ENCODE peak calls at places on chromosomes 3 and 15, in four cellular contexts. One of them, this sample, is unnamed. For H3K27me3 and H3K9me3, the result is how much of the 10 kb centered on the place peaks cover.

GRCh38 chr3:100335137-100335833 is 728 bp downstream of the NIT2 start:
- DNase-seq in heart right ventricle: no peak
- DNase-seq in upper lobe of left lung: no peak
- DNase-seq in esophagus squamous epithelium: no peak
- DNase-seq in this sample: no peak

GRCh38 chr3:86562095-86562494 is 428.9 kb downstream of the VGLL3 start:
- DNase-seq in esophagus squamous epithelium: no peak
- DNase-seq in heart right ventricle: no peak
- DNase-seq in upper lobe of left lung: no peak
- DNase-seq in this sample: no peak

GRCh38 chr15:71708052-71708432 is 102.3 kb upstream of the NR2E3 start:
- DNase-seq in heart right ventricle: no peak
- DNase-seq in esophagus squamous epithelium: no peak
- DNase-seq in upper lobe of left lung: no peak
- DNase-seq in this sample: no peak

GRCh38 chr15:42796955-42797779 is 60.2 kb upstream of the CDAN1 start:
- DNase-seq in esophagus squamous epithelium: no peak
- DNase-seq in heart right ventricle: no peak
- DNase-seq in upper lobe of left lung: no peak
- DNase-seq in this sample: no peak

GRCh38 chr3:111803123-111803593 is 55.9 kb upstream of the PHLDB2 start:
- DNase-seq in esophagus squamous epithelium: no peak
- DNase-seq in heart right ventricle: peak
- DNase-seq in upper lobe of left lung: no peak
- DNase-seq in this sample: no peak

GRCh38 chr15:88646951-88647350 is 8.1 kb downstream of the ISG20 start:
- DNase-seq in heart right ventricle: no peak
- DNase-seq in esophagus squamous epithelium: no peak
- DNase-seq in upper lobe of left lung: no peak
- DNase-seq in this sample: no peak

GRCh38 chr15:62488383-62488782 is 323.3 kb upstream of the C2CD4B start:
- DNase-seq in upper lobe of left lung: no peak
- DNase-seq in heart right ventricle: no peak
- DNase-seq in esophagus squamous epithelium: no peak
- DNase-seq in this sample: no peak

GRCh38 chr3:125434582-125435011 is 59.5 kb upstream of the ZNF148 start:
- DNase-seq in esophagus squamous epithelium: no peak
- DNase-seq in heart right ventricle: no peak
- DNase-seq in upper lobe of left lung: no peak
- DNase-seq in this sample: no peak

GRCh38 chr15:31212286-31212685 is 110.8 kb upstream of the TRPM1 start:
- DNase-seq in heart right ventricle: no peak
- DNase-seq in esophagus squamous epithelium: no peak
- DNase-seq in upper lobe of left lung: no peak
- DNase-seq in this sample: no peak

GRCh38 chr3:80014576-80014975 is 246.8 kb upstream of the ROBO1 start:
- DNase-seq in upper lobe of left lung: no peak
- DNase-seq in heart right ventricle: no peak
- DNase-seq in esophagus squamous epithelium: no peak
- DNase-seq in this sample: no peak

GRCh38 chr3:138066383-138066782 is 49.0 kb downstream of the DZIP1L start:
- DNase-seq in esophagus squamous epithelium: no peak
- DNase-seq in upper lobe of left lung: no peak
- DNase-seq in heart right ventricle: no peak
- DNase-seq in this sample: no peak

GRCh38 chr15:75362642-75363249 is 5.7 kb downstream of the MAN2C1 start:
- DNase-seq in upper lobe of left lung: no peak
- DNase-seq in heart right ventricle: no peak
- DNase-seq in esophagus squamous epithelium: no peak
- DNase-seq in this sample: no peak

GRCh38 chr3:24394754-24395153 is 99.9 kb downstream of the THRB start:
- DNase-seq in esophagus squamous epithelium: no peak
- DNase-seq in upper lobe of left lung: no peak
- DNase-seq in heart right ventricle: no peak
- DNase-seq in this sample: no peak

GRCh38 chr15:99604865-99605264 is 39.1 kb downstream of the MEF2A start:
- DNase-seq in upper lobe of left lung: no peak
- DNase-seq in heart right ventricle: no peak
- DNase-seq in esophagus squamous epithelium: no peak
- DNase-seq in this sample: no peak

GRCh38 chr3:106025151-106025722 is 156.4 kb upstream of the CBLB start:
- DNase-seq in heart right ventricle: peak
- DNase-seq in upper lobe of left lung: no peak
- DNase-seq in esophagus squamous epithelium: no peak
- DNase-seq in this sample: no peak

GRCh38 chr3:11522398-11522715 is 121.4 kb downstream of the VGLL4 start:
- DNase-seq in heart right ventricle: no peak
- DNase-seq in upper lobe of left lung: no peak
- DNase-seq in esophagus squamous epithelium: no peak
- DNase-seq in this sample: no peak

GRCh38 chr15:79640206-79640605 is 208.1 kb downstream of the MINAR1 start:
- DNase-seq in upper lobe of left lung: no peak
- DNase-seq in esophagus squamous epithelium: no peak
- DNase-seq in heart right ventricle: peak
- DNase-seq in this sample: no peak

GRCh38 chr3:112042842-112043280 is 8.3 kb downstream of the TMPRSS7 start:
- DNase-seq in heart right ventricle: no peak
- DNase-seq in esophagus squamous epithelium: no peak
- DNase-seq in upper lobe of left lung: no peak
- DNase-seq in this sample: no peak

GRCh38 chr3:156535162-156535627 is 19.7 kb downstream of the SSR3 start:
- DNase-seq in heart right ventricle: peak
- DNase-seq in upper lobe of left lung: no peak
- DNase-seq in esophagus squamous epithelium: no peak
- DNase-seq in this sample: no peak

GRCh38 chr3:33491697-33492096 is 51.5 kb upstream of the UBP1 start:
- DNase-seq in esophagus squamous epithelium: no peak
- DNase-seq in heart right ventricle: no peak
- DNase-seq in upper lobe of left lung: no peak
- DNase-seq in this sample: no peak

GRCh38 chr3:81068546-81068945 is 692.9 kb downstream of the GBE1 start:
- DNase-seq in upper lobe of left lung: no peak
- DNase-seq in heart right ventricle: no peak
- DNase-seq in esophagus squamous epithelium: no peak
- DNase-seq in this sample: no peak

GRCh38 chr3:150912501-150912900 is 7.3 kb upstream of the MINDY4B start:
- DNase-seq in upper lobe of left lung: no peak
- DNase-seq in esophagus squamous epithelium: no peak
- DNase-seq in heart right ventricle: no peak
- DNase-seq in this sample: no peak

GRCh38 chr3:145849115-145849514 is 311.9 kb downstream of the PLOD2 start:
- DNase-seq in upper lobe of left lung: no peak
- DNase-seq in heart right ventricle: no peak
- DNase-seq in esophagus squamous epithelium: no peak
- DNase-seq in this sample: no peak

GRCh38 chr3:128458746-128459450 is 7.8 kb downstream of the DNAJB8 start:
- DNase-seq in heart right ventricle: no peak
- DNase-seq in upper lobe of left lung: no peak
- DNase-seq in esophagus squamous epithelium: no peak
- DNase-seq in this sample: no peak

GRCh38 chr3:161913786-161914389 is 417.3 kb downstream of the OTOL1 start:
- DNase-seq in upper lobe of left lung: no peak
- DNase-seq in esophagus squamous epithelium: no peak
- DNase-seq in heart right ventricle: no peak
- DNase-seq in this sample: no peak

GRCh38 chr15:63832620-63833245 is 1.0 kb downstream of the HERC1 start:
- DNase-seq in upper lobe of left lung: no peak
- DNase-seq in esophagus squamous epithelium: no peak
- DNase-seq in heart right ventricle: no peak
- DNase-seq in this sample: no peak

GRCh38 chr3:146502887-146503458 is 33.6 kb upstream of the PLSCR2 start:
- DNase-seq in upper lobe of left lung: no peak
- DNase-seq in heart right ventricle: no peak
- DNase-seq in esophagus squamous epithelium: no peak
- DNase-seq in this sample: no peak

GRCh38 chr3:69959581-69959980 is 40.0 kb upstream of the SAMMSON start:
- DNase-seq in heart right ventricle: no peak
- DNase-seq in esophagus squamous epithelium: no peak
- DNase-seq in upper lobe of left lung: no peak
- DNase-seq in this sample: no peak

GRCh38 chr3:193708270-193708669 is 115.3 kb downstream of the OPA1 start:
- DNase-seq in esophagus squamous epithelium: no peak
- DNase-seq in upper lobe of left lung: no peak
- DNase-seq in heart right ventricle: no peak
- DNase-seq in this sample: no peak
- H3K27me3 ChIP-seq in esophagus squamous epithelium: under half
- H3K27me3 ChIP-seq in upper lobe of left lung: under half
- H3K27me3 ChIP-seq in heart right ventricle: under half
- H3K27me3 ChIP-seq in this sample: under half

GRCh38 chr3:25468866-25469319 is 40.8 kb downstream of the RARB start:
- DNase-seq in heart right ventricle: peak
- DNase-seq in upper lobe of left lung: peak
- DNase-seq in esophagus squamous epithelium: no peak
- DNase-seq in this sample: no peak
- TF ChIP-seq CTCF in heart right ventricle: peak
- TF ChIP-seq CTCF in upper lobe of left lung: no peak
- TF ChIP-seq CTCF in esophagus squamous epithelium: no peak
- TF ChIP-seq CTCF in this sample: no peak

DNA sequence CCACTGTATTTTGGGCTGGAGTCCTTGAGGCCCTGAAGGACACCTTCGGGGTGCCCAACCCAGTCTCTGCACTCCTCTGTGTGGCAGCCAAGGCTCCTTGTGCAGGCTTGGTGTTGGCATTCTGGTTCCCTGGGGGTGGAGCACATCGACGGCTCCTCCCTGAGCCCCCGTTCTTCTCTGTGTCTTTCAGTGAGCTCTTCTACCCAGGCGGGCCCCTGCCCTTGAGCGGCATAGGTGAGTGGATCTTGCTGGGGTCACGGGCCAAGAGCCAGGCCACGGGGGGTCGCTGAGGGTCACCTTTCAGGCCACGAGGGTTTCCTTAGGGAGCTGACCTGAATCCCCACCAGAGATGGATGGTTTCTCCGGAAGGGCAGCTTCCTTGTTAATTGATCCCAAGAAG is 234.8 kb downstream of the SNRPN start:
- DNase-seq in upper lobe of left lung: peak
- DNase-seq in heart right ventricle: no peak
- DNase-seq in esophagus squamous epithelium: no peak
- DNase-seq in this sample: no peak
- H3K9me3 ChIP-seq in upper lobe of left lung: under half
- H3K9me3 ChIP-seq in heart right ventricle: under half
- H3K9me3 ChIP-seq in esophagus squamous epithelium: under half
- H3K9me3 ChIP-seq in this sample: under half

GRCh38 chr3:71787851-71788405 is 3.0 kb upstream of the PROK2 start:
- DNase-seq in esophagus squamous epithelium: no peak
- DNase-seq in heart right ventricle: no peak
- DNase-seq in upper lobe of left lung: no peak
- DNase-seq in this sample: no peak
- H3K27me3 ChIP-seq in esophagus squamous epithelium: under half
- H3K27me3 ChIP-seq in heart right ventricle: under half
- H3K27me3 ChIP-seq in upper lobe of left lung: under half
- H3K27me3 ChIP-seq in this sample: under half

DNA sequence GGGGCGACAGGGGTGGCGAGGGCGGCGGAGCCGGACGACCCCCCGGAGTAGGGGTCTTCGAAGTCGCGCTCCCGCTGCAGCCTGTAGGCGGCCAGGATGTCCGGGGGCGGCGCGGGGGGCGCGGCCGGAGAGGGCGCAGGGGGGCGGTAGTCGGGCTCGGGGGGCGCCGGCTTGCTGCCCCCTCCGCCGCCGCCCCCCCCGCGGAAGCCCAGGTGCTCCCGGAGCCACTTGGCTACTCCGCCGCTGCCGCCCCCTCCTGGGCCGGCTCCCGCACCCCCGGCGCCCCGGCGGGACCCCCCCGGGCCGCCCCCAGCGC is 230 bp downstream of the SHF start:
- DNase-seq in heart right ventricle: no peak
- DNase-seq in upper lobe of left lung: peak
- DNase-seq in esophagus squamous epithelium: no peak
- DNase-seq in this sample: no peak
- TF ChIP-seq CTCF in heart right ventricle: no peak
- TF ChIP-seq CTCF in upper lobe of left lung: no peak
- TF ChIP-seq CTCF in esophagus squamous epithelium: no peak
- TF ChIP-seq CTCF in this sample: no peak

This sample was measured in CD4-positive, alpha-beta T cell.